ENCODE peak calls at places on chromosomes 11 and 22, in eight cellular contexts. C is Panc1, R is K562, O is HCT116, N is GM12878, E is upper lobe of left lung, B is HepG2, F is GM23338. Y is an unnamed sample.

GRCh38 chr11:68071281-68072048 is 32.6 kb downstream of the TCIRG1 start:
- ATAC-seq in C (no peak), R (no peak), N (no peak), O (no peak), B (no peak), E (no peak), F (no peak), Y (no peak)

GRCh38 chr22:40224702-40225101 is 47.0 kb downstream of the TNRC6B start:
- ATAC-seq in E (no peak), R (no peak), O (no peak), F (peak), B (no peak), C (no peak), N (no peak), Y (no peak)

GRCh38 chr11:63906585-63906984 is 10.4 kb downstream of the RCOR2 start:
- ATAC-seq in N (peak), R (peak), E (no peak), C (no peak), F (peak), B (peak), O (peak), Y (no peak)

GRCh38 chr22:45296628-45297297 is 12.0 kb downstream of the UPK3A start:
- ATAC-seq in E (no peak), F (no peak), N (peak), C (no peak), B (no peak), R (no peak), O (no peak), Y (no peak)

GRCh38 chr11:75503531-75504099 is 22.1 kb downstream of the GDPD5 start:
- ATAC-seq in F (peak), R (no peak), C (no peak), O (no peak), B (no peak), N (peak), E (no peak), Y (no peak)

GRCh38 chr11:62980133-62980760 is 4.5 kb downstream of the SLC22A6 start:
- ATAC-seq in F (peak), B (no peak), N (no peak), E (no peak), C (no peak), R (no peak), O (no peak), Y (no peak)

GRCh38 chr11:77115181-77115611 is 12.6 kb downstream of the OMP start:
- ATAC-seq in C (peak), O (peak), R (peak), B (peak), E (no peak), F (peak), N (peak), Y (no peak)

GRCh38 chr22:20434773-20435172 is 2.9 kb downstream of the SCARF2 start:
- ATAC-seq in N (no peak), B (no peak), E (no peak), F (no peak), R (no peak), C (no peak), O (no peak), Y (no peak)

GRCh38 chr11:14454861-14455632 is 44.6 kb downstream of the COPB1 start:
- ATAC-seq in B (peak), F (peak), R (peak), E (peak), O (peak), N (peak), C (peak), Y (no peak)

GRCh38 chr11:132650969-132651720 is 881.2 kb downstream of the OPCML start:
- ATAC-seq in B (no peak), C (no peak), R (no peak), E (peak), N (no peak), O (no peak), F (no peak), Y (no peak)

GRCh38 chr22:29224121-29224858 is 18.6 kb downstream of the EMID1 start:
- ATAC-seq in N (no peak), E (peak), R (no peak), O (no peak), B (no peak), F (peak), C (no peak), Y (no peak)

GRCh38 chr22:29224859-29225410 is 19.2 kb downstream of the EMID1 start:
- ATAC-seq in F (no peak), C (no peak), N (no peak), E (no peak), R (no peak), O (no peak), B (no peak), Y (no peak)

GRCh38 chr22:29226246-29226981 is 20.7 kb downstream of the EMID1 start:
- ATAC-seq in C (no peak), E (peak), F (no peak), N (no peak), B (peak), O (no peak), R (no peak), Y (no peak)

GRCh38 chr22:29219881-29220670 is 14.4 kb downstream of the EMID1 start:
- ATAC-seq in C (no peak), O (no peak), B (peak), F (peak), N (no peak), R (no peak), E (no peak), Y (no peak)

DNA sequence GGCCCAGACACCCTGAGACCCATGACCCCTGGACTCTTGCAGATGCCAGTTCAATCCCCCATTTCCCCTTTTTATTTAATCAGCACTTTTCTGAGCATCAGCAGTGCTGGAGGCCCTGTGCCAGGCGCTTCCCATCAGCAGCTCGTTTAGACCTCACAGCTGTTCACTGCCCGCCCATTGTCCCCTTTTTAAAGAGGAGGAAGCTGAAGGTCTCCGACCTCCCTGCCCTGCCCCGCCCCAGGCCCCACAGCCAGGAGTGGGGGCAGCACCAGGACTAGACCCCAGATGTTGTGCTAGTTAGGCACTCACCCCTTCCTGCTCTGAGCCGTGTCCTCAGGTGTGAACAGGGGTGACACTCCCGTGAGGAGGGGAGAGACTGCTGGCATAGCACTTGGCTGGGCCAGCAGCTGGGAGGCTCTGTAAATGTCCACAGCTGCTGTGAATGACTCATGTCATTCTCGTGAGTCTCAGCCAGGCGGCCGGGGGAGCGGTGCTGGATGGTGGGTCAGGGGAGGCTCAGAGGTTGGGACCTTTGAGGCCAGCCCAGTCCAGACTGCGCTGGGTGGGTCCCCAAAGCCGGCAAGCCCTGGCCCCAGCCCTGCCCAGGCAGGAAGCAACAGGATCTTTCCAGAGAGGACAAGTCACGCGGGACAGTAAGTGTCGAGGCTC is 19.9 kb downstream of the EMID1 start:
- ATAC-seq in C (peak), N (peak), O (no peak), R (peak), E (peak), F (peak), B (peak), Y (peak)
- TF ChIP-seq POLR2AphosphoS5 in C (no peak), N (no peak), O (no peak), R (no peak), E (no peak), F (no peak), B (no peak), Y (peak)

GRCh38 chr11:123755344-123755743 is 1.0 kb upstream of the OR6X1 start:
- ATAC-seq in E (no peak), F (no peak), O (no peak), N (no peak), B (no peak), C (no peak), R (no peak), Y (no peak)
- TF ChIP-seq POLR2AphosphoS5 in E (no peak), F (no peak), O (no peak), N (no peak), B (no peak), C (no peak), R (no peak), Y (no peak)

GRCh38 chr22:48952256-48953102 is 875.2 kb downstream of the BRD1 start:
- ATAC-seq in E (no peak), O (no peak), R (no peak), N (no peak), B (no peak), F (no peak), C (no peak), Y (no peak)
- TF ChIP-seq POLR2AphosphoS5 in E (no peak), O (no peak), R (no peak), N (no peak), B (no peak), F (no peak), C (no peak), Y (no peak)

GRCh38 chr11:23732026-23732425 is 764.8 kb upstream of the LUZP2 start:
- ATAC-seq in R (no peak), O (no peak), B (peak), C (no peak), F (no peak), E (no peak), N (no peak), Y (no peak)

GRCh38 chr11:23727821-23728220 is 769.0 kb upstream of the LUZP2 start:
- ATAC-seq in O (no peak), R (no peak), B (no peak), N (peak), C (no peak), E (no peak), F (no peak), Y (no peak)

GRCh38 chr11:23730307-23730998 is 766.4 kb upstream of the LUZP2 start:
- ATAC-seq in R (no peak), E (peak), B (no peak), F (peak), N (no peak), O (no peak), C (no peak), Y (no peak)

GRCh38 chr11:23725752-23726151 is 771.1 kb upstream of the LUZP2 start:
- ATAC-seq in C (no peak), F (no peak), B (no peak), N (no peak), O (no peak), R (no peak), E (no peak), Y (no peak)

GRCh38 chr11:23729088-23729487 is 767.8 kb upstream of the LUZP2 start:
- ATAC-seq in F (no peak), O (no peak), B (no peak), C (no peak), N (no peak), E (no peak), R (no peak), Y (no peak)
- TF ChIP-seq POLR2AphosphoS5 in F (no peak), O (no peak), B (no peak), C (no peak), N (no peak), E (no peak), R (no peak), Y (no peak)

Y was measured in gastroesophageal sphincter.